ENCODE peak calls at places on chromosomes 7 and 10, in eight cellular contexts. V is GM23338, J is T-helper 2 cell, F is NCI-H2081, R is COR-L47, B is NCI-H446 treated with DMSO at 0.1 percent for 48 hours, G is HTR-8/SVneo, C is caudate nucleus. E is an unnamed sample.

GRCh38 chr10:37390901-37391300 is 265.5 kb downstream of the ANKRD30A start:
- DNase-seq in G (no peak), J (no peak), F (no peak), V (no peak), C (no peak), B (no peak), R (no peak), E (no peak)

GRCh38 chr7:156944876-156945275 is 4.6 kb upstream of the NOM1 start:
- DNase-seq in G (no peak), R (no peak), B (no peak), V (peak; percentile 43), J (no peak), C (no peak), F (no peak), E (no peak)

GRCh38 chr10:88500656-88501055 is 82.5 kb downstream of the RNLS start:
- DNase-seq in R (no peak), B (no peak), F (no peak), G (no peak), J (no peak), V (no peak), C (no peak), E (no peak)

GRCh38 chr7:37571806-37572205 is 111.8 kb upstream of the GPR141 start:
- DNase-seq in R (no peak), C (no peak), V (no peak), G (no peak), J (no peak), B (no peak), F (no peak), E (no peak)

GRCh38 chr10:118034755-118035154 is 12.0 kb downstream of the RAB11FIP2 start:
- DNase-seq in F (no peak), R (no peak), B (no peak), V (no peak), J (no peak), G (no peak), C (no peak), E (no peak)

GRCh38 chr7:25527665-25528064 is 299.4 kb upstream of the NPVF start:
- DNase-seq in J (no peak), R (no peak), F (no peak), B (no peak), G (no peak), V (no peak), C (no peak), E (no peak)

GRCh38 chr10:59896186-59896585 is 10.2 kb downstream of the CCDC6 start:
- DNase-seq in B (no peak), V (no peak), F (no peak), J (no peak), C (no peak), G (no peak), R (no peak), E (no peak)

GRCh38 chr7:43735802-43736603 is 6.7 kb upstream of the COA1 start:
- DNase-seq in J (no peak), F (no peak), V (no peak), B (no peak), G (no peak), C (no peak), R (no peak), E (no peak)

GRCh38 chr10:9302142-9302746 is 1247.8 kb downstream of the GATA3 start:
- DNase-seq in R (no peak), F (peak; percentile 62), V (peak; percentile 66), J (no peak), G (peak; percentile 19), B (no peak), C (no peak), E (peak; percentile 3)

GRCh38 chr7:14850039-14850438 is 52.5 kb downstream of the DGKB start:
- DNase-seq in F (no peak), R (no peak), V (no peak), G (no peak), C (no peak), B (no peak), J (no peak), E (no peak)

E was measured in germinal center.